ENCODE peak calls at places on chromosomes 12 and 14, in ten cellular contexts. D is HCT116, L is GM23338, F is PC-3, W is PC-9, H is hepatocyte, Z is MM.1S, R is GM23248, X is Karpas-422, J is SK-N-SH. P is an unnamed sample.

GRCh38 chr12:98498635-98499034 is 16.8 kb upstream of the TMPO start:
- DNase-seq in D (no peak), L (no peak), F (no peak), W (no peak), H (no peak), Z (no peak), R (no peak), X (no peak), J (no peak), P (no peak)

GRCh38 chr12:88764781-88765470 is 184.7 kb upstream of the KITLG start:
- DNase-seq in D (no peak), L (no peak), F (no peak), W (no peak), H (no peak), Z (no peak), R (no peak), X (no peak), J (no peak), P (no peak)

GRCh38 chr12:8047842-8048241 is 15.3 kb downstream of the FOXJ2 start:
- DNase-seq in D (no peak), L (no peak), F (no peak), W (no peak), H (no peak), Z (no peak), R (no peak), X (no peak), J (no peak), P (no peak)

GRCh38 chr14:35234007-35234406 is 58.2 kb upstream of the PSMA6 start:
- DNase-seq in D (no peak), L (no peak), F (no peak), W (no peak), H (no peak), Z (no peak), R (peak; percentile 56), X (no peak), J (no peak), P (no peak)

GRCh38 chr12:25054076-25054782 is 105.3 kb upstream of the BCAT1 start:
- DNase-seq in D (no peak), L (no peak), F (peak; percentile 2), W (no peak), H (no peak), Z (no peak), R (no peak), X (peak; percentile 72), J (no peak), P (peak; percentile 53)

GRCh38 chr14:91140672-91141071 is 26.8 kb downstream of the DGLUCY start:
- DNase-seq in D (peak; percentile 41), L (peak; percentile 79), F (peak; percentile 75), W (peak; percentile 3), H (no peak), Z (no peak), R (peak; percentile 32), X (peak; percentile 53), J (peak; percentile 40), P (peak; percentile 16)

GRCh38 chr12:111367661-111368221 is 1.2 kb downstream of the PHETA1 start:
- DNase-seq in D (no peak), L (no peak), F (peak; percentile 9), W (no peak), H (peak; percentile 82), Z (no peak), R (peak; percentile 58), X (no peak), J (peak; percentile 76), P (no peak)

GRCh38 chr14:31578266-31578665 is 17.1 kb downstream of the NUBPL start:
- DNase-seq in D (no peak), L (no peak), F (no peak), W (no peak), H (no peak), Z (no peak), R (peak; percentile 13), X (no peak), J (no peak), P (no peak)

GRCh38 chr14:51750542-51750941 is 98.8 kb downstream of the FRMD6 start:
- DNase-seq in D (peak; percentile 19), L (peak; percentile 83), F (no peak), W (no peak), H (no peak), Z (no peak), R (no peak), X (peak; percentile 58), J (peak; percentile 8), P (no peak)

GRCh38 chr12:58247633-58248032 is 306.3 kb downstream of the ATP23 start:
- DNase-seq in D (peak; percentile 1), L (peak; percentile 39), F (peak; percentile 41), W (peak; percentile 2), H (no peak), Z (no peak), R (peak; percentile 2), X (no peak), J (no peak), P (no peak)

GRCh38 chr12:124774462-124775167 is 89.0 kb downstream of the SCARB1 start:
- DNase-seq in D (no peak), L (no peak), F (peak; percentile 76), W (no peak), H (no peak), Z (peak; percentile 67), R (peak; percentile 97), X (peak; percentile 82), J (no peak), P (peak; percentile 45)

GRCh38 chr12:27359578-27360340 is 27.1 kb downstream of the BMAL2 start:
- DNase-seq in D (no peak), L (no peak), F (peak; percentile 35), W (no peak), H (no peak), Z (no peak), R (peak; percentile 40), X (no peak), J (no peak), P (no peak)

GRCh38 chr12:52812749-52813148 is 1.2 kb downstream of the KRT4 start:
- DNase-seq in D (no peak), L (no peak), F (no peak), W (no peak), H (no peak), Z (no peak), R (no peak), X (peak; percentile 59), J (no peak), P (no peak)

GRCh38 chr12:120470150-120470817 is 736 bp upstream of the SRSF9 start:
- DNase-seq in D (no peak), L (peak; percentile 48), F (peak; percentile 14), W (peak; percentile 12), H (peak; percentile 22), Z (no peak), R (peak; percentile 56), X (no peak), J (no peak), P (peak; percentile 34)
- H3K4me1 ChIP-seq in D (peaks cover 67% of the 10 kb centered on the region), L (peaks cover 13% of the 10 kb centered on the region), F (peaks cover 40% of the 10 kb centered on the region), W (peaks cover 58% of the 10 kb centered on the region), H (peaks cover 12% of the 10 kb centered on the region), Z (no peaks in the 10 kb centered on the region), R (peaks cover 47% of the 10 kb centered on the region), X (peaks cover 31% of the 10 kb centered on the region), J (peaks cover 8% of the 10 kb centered on the region), P (peaks cover 51% of the 10 kb centered on the region)

GRCh38 chr14:59463773-59464650 is 1.2 kb downstream of the GPR135 start:
- DNase-seq in D (no peak), L (peak; percentile 64), F (no peak), W (no peak), H (peak; percentile 50), Z (no peak), R (peak; percentile 78), X (no peak), J (peak; percentile 80), P (no peak)

GRCh38 chr14:59461891-59462290 is 3.3 kb downstream of the GPR135 start:
- DNase-seq in D (no peak), L (no peak), F (no peak), W (no peak), H (no peak), Z (no peak), R (no peak), X (no peak), J (no peak), P (no peak)

GRCh38 chr14:59465570-59466150 is 480 bp upstream of the GPR135 start:
- DNase-seq in D (no peak), L (no peak), F (no peak), W (no peak), H (no peak), Z (no peak), R (no peak), X (peak; percentile 53), J (no peak), P (no peak)

GRCh38 chr14:59460378-59460777 is 4.8 kb downstream of the GPR135 start:
- DNase-seq in D (no peak), L (no peak), F (no peak), W (no peak), H (no peak), Z (no peak), R (no peak), X (no peak), J (no peak), P (no peak)

DNA sequence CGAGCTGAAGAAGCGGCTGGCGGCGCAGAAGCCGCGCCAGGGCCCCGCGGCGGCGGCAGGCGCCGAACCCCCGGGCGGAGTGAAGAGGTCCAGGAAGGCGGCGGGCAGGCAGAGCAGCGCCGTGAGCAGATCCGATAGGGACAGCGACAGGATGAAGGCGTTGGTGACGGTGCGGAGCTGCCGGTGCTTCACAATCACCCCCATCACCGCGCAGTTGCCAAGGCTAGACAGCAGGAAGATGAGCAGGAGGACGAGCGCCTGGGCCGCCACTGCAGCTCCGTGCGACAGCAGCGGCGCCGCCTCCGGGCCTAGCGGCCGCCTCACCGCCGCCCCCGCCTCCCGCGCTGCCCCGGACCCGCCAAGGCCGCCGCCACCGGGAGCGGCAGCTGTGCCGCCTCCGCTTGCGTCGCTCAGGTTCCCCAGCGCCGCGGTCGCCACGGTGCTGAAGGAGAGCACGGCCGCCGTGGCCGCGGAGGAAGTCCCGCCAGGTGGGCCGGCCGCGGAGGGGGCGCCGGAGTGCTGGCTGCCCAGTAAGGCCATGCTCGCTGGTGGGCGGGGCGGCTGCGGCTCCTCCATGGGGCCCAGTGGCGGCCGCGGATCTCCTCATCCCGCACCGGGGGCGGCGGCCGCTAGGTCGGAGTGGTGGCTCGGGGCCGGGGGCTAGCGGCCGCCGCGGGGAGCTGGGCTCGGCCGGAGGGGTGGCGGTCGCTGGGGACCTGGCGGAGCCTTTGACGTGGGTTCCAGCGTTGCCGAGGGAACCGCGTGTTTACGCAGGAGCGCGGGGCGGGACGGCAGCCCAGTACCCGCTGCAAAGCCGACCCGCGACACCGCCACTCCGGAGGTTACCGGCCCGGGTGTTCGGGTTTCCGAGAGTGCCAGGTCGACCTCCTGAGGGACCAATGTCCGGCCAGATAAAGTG is at the start of gene GPR135:
- DNase-seq in D (no peak), L (peak; percentile 70), F (peak; percentile 87), W (no peak), H (peak; percentile 81), Z (peak; percentile 22), R (peak; percentile 78), X (peak; percentile 86), J (peak; percentile 86), P (peak; percentile 50)
- H2AFZ ChIP-seq in D (no peak within 1 kb of the TSS), L (peak within 1 kb of the TSS; percentile 95), F (peak within 1 kb of the TSS; percentile 86), W (no peak within 1 kb of the TSS), H (peak within 1 kb of the TSS; percentile 86), Z (peak within 1 kb of the TSS; percentile 51), R (peak within 1 kb of the TSS; percentile 74), X (peak within 1 kb of the TSS; percentile 64), J (no peak within 1 kb of the TSS), P (peak within 1 kb of the TSS; percentile 64)

GRCh38 chr12:113358381-113359132 is at the start of gene PLBD2:
- DNase-seq in D (peak; percentile 82), L (peak; percentile 97), F (peak; percentile 93), W (peak; percentile 90), H (peak; percentile 98), Z (peak; percentile 83), R (peak; percentile 97), X (peak; percentile 97), J (peak; percentile 99), P (peak; percentile 96)
- H3K9me2 ChIP-seq in D (no peaks in the 10 kb centered on the region), L (no peaks in the 10 kb centered on the region), F (no peaks in the 10 kb centered on the region), W (no peaks in the 10 kb centered on the region), H (no peaks in the 10 kb centered on the region), Z (no peaks in the 10 kb centered on the region), R (no peaks in the 10 kb centered on the region), X (no peaks in the 10 kb centered on the region), J (no peaks in the 10 kb centered on the region), P (no peaks in the 10 kb centered on the region)

GRCh38 chr14:23025181-23025788 is 9.4 kb downstream of the PSMB5 start:
- DNase-seq in D (no peak), L (no peak), F (no peak), W (no peak), H (no peak), Z (no peak), R (no peak), X (no peak), J (no peak), P (no peak)
- H3K4me1 ChIP-seq in D (peaks cover 16% of the 10 kb centered on the region), L (peaks cover 18% of the 10 kb centered on the region), F (no peaks in the 10 kb centered on the region), W (no peaks in the 10 kb centered on the region), H (peaks cover 13% of the 10 kb centered on the region), Z (no peaks in the 10 kb centered on the region), R (no peaks in the 10 kb centered on the region), X (no peaks in the 10 kb centered on the region), J (peaks cover 4% of the 10 kb centered on the region), P (no peaks in the 10 kb centered on the region)

P was measured in OCI-LY7.